ENCODE peak calls at places on chromosomes 4 and X, in four cellular contexts. G is HEK293T, D is WTC11, C is HepG2. P is an unnamed sample.

GRCh38 chr4:115323106-115323684 is 209.8 kb upstream of the NDST4 start:
- DNase-seq in G (no peak), D (no peak), C (no peak), P (no peak)

GRCh38 chr4:23333946-23334878 is 555.6 kb downstream of the PPARGC1A start:
- DNase-seq in D (peak), G (peak), C (no peak), P (peak)

GRCh38 chr4:142120921-142121320 is 484.5 kb downstream of the IL15 start:
- DNase-seq in C (no peak), G (no peak), D (no peak), P (no peak)

GRCh38 chr4:148852092-148852699 is 410.0 kb upstream of the NR3C2 start:
- DNase-seq in C (no peak), D (no peak), G (no peak), P (no peak)

GRCh38 chrX:69210513-69211065 is 45.3 kb upstream of the PJA1 start:
- DNase-seq in C (no peak), G (no peak), D (no peak), P (no peak)

GRCh38 chr4:169900241-169900845 is 125.9 kb downstream of the MFAP3L start:
- DNase-seq in G (no peak), C (no peak), D (no peak), P (no peak)

GRCh38 chrX:107581923-107582322 is 46.4 kb upstream of the PRPS1 start:
- DNase-seq in G (no peak), D (no peak), C (no peak), P (no peak)

GRCh38 chr4:171774642-171775041 is 38.6 kb upstream of the GALNTL6 start:
- DNase-seq in D (no peak), G (no peak), C (no peak), P (no peak)

GRCh38 chr4:147599206-147599605 is 18.0 kb upstream of the TMEM184C start:
- DNase-seq in D (no peak), G (no peak), C (no peak), P (no peak)

GRCh38 chrX:11380187-11380586 is 87.0 kb downstream of the AMELX start:
- DNase-seq in D (no peak), C (no peak), G (no peak), P (no peak)

GRCh38 chr4:62324215-62324614 is 1124.1 kb downstream of the ADGRL3 start:
- DNase-seq in G (no peak), C (no peak), D (no peak), P (no peak)

GRCh38 chrX:1325515-1326116 is 11.0 kb upstream of the IL3RA start:
- DNase-seq in G (no peak), D (no peak), C (no peak), P (no peak)

GRCh38 chrX:133570549-133570948 is 155.3 kb upstream of the GPC4 start:
- DNase-seq in D (no peak), G (no peak), C (no peak), P (no peak)

GRCh38 chrX:29555465-29556091 is 659.8 kb upstream of the MAGEB2 start:
- DNase-seq in G (no peak), C (no peak), D (no peak), P (no peak)

GRCh38 chrX:93422693-93423092 is 250.7 kb downstream of the NAP1L3 start:
- DNase-seq in D (peak), C (peak), G (peak), P (peak)

GRCh38 chr4:27595956-27596355 is 735.3 kb downstream of the STIM2 start:
- DNase-seq in C (no peak), G (no peak), D (no peak), P (no peak)

GRCh38 chr4:126899382-126899801 is 733.4 kb upstream of the INTU start:
- DNase-seq in C (no peak), D (no peak), G (no peak), P (no peak)

GRCh38 chr4:7727727-7728126 is 211.9 kb downstream of the AFAP1 start:
- DNase-seq in C (no peak), G (no peak), D (no peak), P (no peak)

GRCh38 chr4:100348472-100348871 is 158.2 kb upstream of the DDIT4L start:
- DNase-seq in C (peak), D (no peak), G (no peak), P (no peak)

GRCh38 chrX:150753968-150754367 is 60.8 kb downstream of the MTMR1 start:
- DNase-seq in D (no peak), C (no peak), G (no peak), P (no peak)

GRCh38 chrX:45422216-45422925 is 221.7 kb upstream of the DIPK2B start:
- DNase-seq in D (no peak), C (no peak), G (no peak), P (no peak)

GRCh38 chrX:12421918-12422317 is 283.6 kb downstream of the FRMPD4 start:
- DNase-seq in G (no peak), C (no peak), D (no peak), P (no peak)

GRCh38 chr4:84378277-84378838 is 120.7 kb downstream of the NKX6-1 start:
- DNase-seq in D (no peak), G (no peak), C (no peak), P (no peak)

GRCh38 chr4:40546506-40546905 is 83.2 kb downstream of the RBM47 start:
- DNase-seq in D (no peak), G (no peak), C (peak), P (no peak)
- TF ChIP-seq ELF4 in D (no peak), G (no peak), C (no peak), P (no peak)

GRCh38 chr4:37603070-37603468 is 83.1 kb downstream of the RELL1 start:
- DNase-seq in C (peak), G (peak), D (peak), P (peak)
- TF ChIP-seq ELF4 in C (no peak), G (no peak), D (no peak), P (no peak)

GRCh38 chr4:95798003-95798402 is 41.9 kb upstream of the PDHA2 start:
- DNase-seq in C (no peak), G (no peak), D (no peak), P (no peak)

DNA sequence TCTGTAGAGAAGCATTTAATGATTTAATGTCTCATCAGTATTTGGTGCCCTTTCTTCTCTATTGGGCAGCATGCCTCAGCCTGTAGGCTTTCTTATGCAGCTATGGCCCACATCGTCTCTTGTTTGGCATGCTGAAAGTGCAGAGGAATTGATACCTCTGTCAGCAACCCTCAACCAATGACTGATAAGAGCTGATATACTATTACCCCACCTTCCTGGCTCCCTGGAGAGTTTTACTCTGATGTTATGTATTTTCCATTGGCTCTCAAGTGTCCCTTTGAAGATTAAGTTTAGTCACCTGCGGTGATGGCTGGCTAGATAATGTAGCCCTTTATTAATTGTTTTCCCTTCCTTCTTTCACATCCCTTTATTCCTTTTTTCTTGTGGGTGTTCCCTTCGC is 41.2 kb upstream of the PDHA2 start:
- DNase-seq in G (no peak), C (no peak), D (no peak), P (no peak)
- TF ChIP-seq ELF4 in G (no peak), C (no peak), D (no peak), P (no peak)

DNA sequence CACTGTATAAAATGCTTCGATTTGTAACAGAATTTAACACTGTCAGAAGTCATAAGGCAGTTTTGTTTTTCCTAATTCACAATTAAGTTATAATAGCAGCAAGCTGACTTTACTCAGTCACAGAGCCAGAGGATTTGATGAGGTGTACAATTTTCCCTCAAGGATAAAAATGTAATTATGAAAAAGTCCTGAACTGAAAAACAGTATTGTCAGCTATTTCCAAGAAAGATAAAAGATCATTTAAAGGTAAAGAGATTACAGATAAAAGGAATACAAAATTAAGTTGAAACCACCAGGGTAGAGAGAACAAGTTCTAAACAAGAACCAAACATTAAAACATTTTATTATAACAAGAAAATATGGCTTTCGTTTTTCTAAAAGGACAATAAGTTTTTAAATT is 86.8 kb upstream of the ZFP42 start:
- DNase-seq in C (no peak), G (no peak), D (no peak), P (no peak)
- TF ChIP-seq ELF4 in C (no peak), G (no peak), D (no peak), P (no peak)

DNA sequence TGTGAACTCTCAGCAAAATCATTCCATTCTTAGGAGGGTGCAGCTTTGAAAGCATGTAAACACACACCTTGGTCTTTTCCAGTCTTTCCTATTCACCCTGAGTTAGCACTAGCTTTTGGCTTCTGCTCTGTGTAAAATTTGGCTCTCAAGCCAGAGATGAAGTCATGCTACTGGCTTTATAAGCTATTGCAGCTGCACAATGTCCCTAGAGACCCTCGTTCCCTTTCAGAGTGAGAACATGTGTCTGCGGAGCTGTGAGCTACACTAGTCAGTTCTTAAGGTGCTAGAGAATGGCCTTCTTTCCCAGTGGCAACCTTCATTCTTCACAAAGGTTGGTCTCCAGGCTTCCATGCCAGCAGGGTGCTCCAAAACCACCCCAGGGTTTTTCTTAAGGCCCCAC is 199.0 kb downstream of the SPATA18 start:
- DNase-seq in D (no peak), C (no peak), G (no peak), P (no peak)
- TF ChIP-seq ELF4 in D (no peak), C (no peak), G (no peak), P (no peak)

GRCh38 chrX:119763836-119764387 is 5.5 kb downstream of the SOWAHD start:
- DNase-seq in C (no peak), D (no peak), G (no peak), P (no peak)
- TF ChIP-seq ELF4 in C (no peak), D (no peak), G (no peak), P (no peak)